ENCODE peak calls at places on chromosomes 12 and 14, in four cellular contexts. Y, B, I and L are unnamed samples. For H3K4me1 and H3K9me3, the result is how much of the 10 kb centered on the place peaks cover.

GRCh38 chr14:40850191-40850590 is 756.5 kb upstream of the LRFN5 start:
- DNase-seq in Y (no peak), B (no peak), I (no peak), L (no peak)

GRCh38 chr12:98417303-98417702 is 98.1 kb upstream of the TMPO start:
- DNase-seq in Y (no peak), B (no peak), I (no peak), L (no peak)

GRCh38 chr14:72471346-72471745 is 422.6 kb downstream of the DPF3 start:
- DNase-seq in Y (no peak), B (no peak), I (peak), L (no peak)

GRCh38 chr12:115203661-115204060 is 519.7 kb upstream of the TBX3 start:
- DNase-seq in Y (no peak), B (no peak), I (no peak), L (no peak)

GRCh38 chr12:103806807-103807206 is 34.2 kb downstream of the NT5DC3 start:
- DNase-seq in Y (no peak), B (no peak), I (no peak), L (no peak)

GRCh38 chr12:117774986-117775775 is 193.6 kb downstream of the KSR2 start:
- DNase-seq in Y (no peak), B (no peak), I (no peak), L (no peak)

GRCh38 chr14:95494456-95494855 is 22.0 kb downstream of the SYNE3 start:
- DNase-seq in Y (no peak), B (no peak), I (no peak), L (no peak)

GRCh38 chr14:101075025-101075800 is 171.7 kb upstream of the RTL1 start:
- DNase-seq in Y (no peak), B (no peak), I (no peak), L (no peak)

GRCh38 chr12:86634706-86635410 is 378.7 kb upstream of the MGAT4C start:
- DNase-seq in Y (no peak), B (no peak), I (peak), L (no peak)

GRCh38 chr12:117447665-117448366 is 86.4 kb upstream of the NOS1 start:
- DNase-seq in Y (no peak), B (no peak), I (no peak), L (no peak)

GRCh38 chr12:77064891-77065360 is 443 bp downstream of the E2F7 start:
- DNase-seq in Y (no peak), B (no peak), I (no peak), L (peak)

GRCh38 chr12:69348162-69348938 is at the start of gene LYZ:
- DNase-seq in Y (no peak), B (no peak), I (no peak), L (no peak)

GRCh38 chr14:34665785-34666425 is 36.0 kb upstream of the SNX6 start:
- DNase-seq in Y (peak), B (peak), I (peak), L (no peak)

GRCh38 chr14:34662558-34663088 is 32.7 kb upstream of the SNX6 start:
- DNase-seq in Y (no peak), B (no peak), I (peak), L (no peak)

DNA sequence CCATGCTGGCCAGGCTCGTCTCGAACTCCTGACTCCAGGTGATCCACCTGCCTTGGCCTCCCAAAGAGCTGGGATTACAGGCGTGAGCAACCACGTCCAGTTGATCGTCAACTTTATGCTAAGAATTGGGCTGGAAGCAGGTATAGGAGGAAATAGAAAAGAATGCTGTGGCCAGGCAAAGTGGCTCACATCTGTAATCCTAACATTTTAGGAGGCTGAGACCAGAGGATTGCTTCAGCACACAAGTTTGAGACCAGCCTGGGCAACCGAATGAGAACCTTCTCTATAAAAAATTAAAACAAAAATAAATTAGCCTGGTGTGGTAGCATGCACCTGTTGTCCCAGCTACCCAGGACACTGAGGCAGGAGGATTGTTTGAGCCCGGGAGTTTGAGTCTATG is 37.1 kb upstream of the SNX6 start:
- DNase-seq in Y (no peak), B (no peak), I (no peak), L (no peak)
- H3K27ac ChIP-seq in Y (no peak), B (no peak), I (no peak), L (no peak)

GRCh38 chr12:32301216-32301615 is 98.1 kb upstream of the FGD4 start:
- DNase-seq in Y (no peak), B (no peak), I (no peak), L (no peak)

GRCh38 chr12:32302218-32302826 is 97.0 kb upstream of the FGD4 start:
- DNase-seq in Y (no peak), B (peak), I (peak), L (no peak)

GRCh38 chr12:32305163-32305562 is 94.2 kb upstream of the FGD4 start:
- DNase-seq in Y (no peak), B (peak), I (no peak), L (no peak)

GRCh38 chr12:32307352-32307751 is 92.0 kb upstream of the FGD4 start:
- DNase-seq in Y (no peak), B (no peak), I (no peak), L (no peak)

GRCh38 chr12:32303171-32303570 is 96.2 kb upstream of the FGD4 start:
- DNase-seq in Y (no peak), B (no peak), I (no peak), L (no peak)
- H3K4me1 ChIP-seq in Y (under half), B (under half), I (under half), L (under half)

DNA sequence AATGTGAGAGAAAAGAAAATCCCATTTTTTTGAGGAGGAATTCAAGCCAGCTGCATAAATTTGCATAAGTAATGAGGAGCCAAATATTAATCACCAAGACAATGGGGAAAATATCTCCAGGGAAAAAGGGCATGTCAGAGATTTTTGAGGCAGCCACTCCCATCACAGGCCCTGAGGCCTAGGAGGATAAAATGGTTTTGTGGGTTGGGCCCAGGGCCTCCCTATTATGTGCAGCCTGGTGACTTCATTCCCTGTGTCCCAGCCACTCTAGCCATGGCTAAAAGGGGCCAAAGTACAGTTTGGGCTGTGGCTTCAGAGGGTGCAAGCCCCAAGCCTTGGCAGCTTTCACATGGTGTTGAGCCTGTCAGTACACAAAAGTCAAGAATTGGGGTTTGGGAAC is 1051.0 kb upstream of the FOXG1 start:
- DNase-seq in Y (no peak), B (no peak), I (no peak), L (no peak)
- H3K9me3 ChIP-seq in Y (under half), B (under half), I (under half), L (under half)

DNA sequence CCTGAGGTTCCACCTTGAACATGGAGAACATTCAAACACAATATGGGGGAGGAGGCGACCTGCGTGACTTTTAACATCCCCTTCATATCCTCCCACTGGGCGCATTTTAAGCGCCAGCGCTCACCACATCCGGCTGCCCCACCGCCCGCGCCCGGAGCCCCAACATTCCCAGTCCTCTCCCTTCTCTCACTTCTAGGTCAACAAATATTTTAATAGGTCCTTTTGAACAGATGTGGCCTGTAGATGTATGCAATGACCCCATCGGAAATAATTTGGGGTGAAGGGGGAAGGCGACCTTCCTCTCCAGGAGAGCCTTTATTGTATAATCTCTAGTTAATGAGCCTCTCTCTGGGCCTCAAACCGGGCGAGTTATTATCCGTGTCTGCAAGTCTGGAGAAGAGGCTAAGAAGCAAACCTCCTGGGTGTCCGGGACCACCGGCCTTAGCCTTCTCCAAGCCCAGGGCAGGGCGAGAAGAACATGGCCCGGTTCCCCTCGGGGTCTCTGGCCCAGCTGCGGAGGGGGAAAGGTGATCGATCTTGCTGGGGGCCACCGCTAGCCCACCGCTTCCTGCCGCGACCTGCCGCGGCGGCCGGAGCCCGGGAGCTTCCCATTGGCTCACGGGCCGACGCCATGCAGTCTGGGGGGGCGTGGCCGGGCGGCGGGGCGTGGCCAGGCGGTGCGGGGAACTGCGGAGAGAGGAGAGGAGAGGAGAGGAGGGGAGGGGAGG is 83.2 kb upstream of the HMGA2 start:
- DNase-seq in Y (no peak), B (peak), I (peak), L (no peak)
- H3K27ac ChIP-seq in Y (no peak), B (no peak), I (peak), L (no peak)

GRCh38 chr12:94263011-94263786 is 114.8 kb downstream of the PLXNC1 start:
- DNase-seq in Y (peak), B (peak), I (no peak), L (no peak)
- H3K4me1 ChIP-seq in Y (under half), B (under half), I (under half), L (under half)

GRCh38 chr14:19823178-19823577 is 19.6 kb downstream of the OR4N2 start:
- DNase-seq in Y (no peak), B (no peak), I (no peak), L (no peak)

GRCh38 chr14:19823765-19824164 is 20.2 kb downstream of the OR4N2 start:
- DNase-seq in Y (no peak), B (no peak), I (no peak), L (no peak)

GRCh38 chr14:19828314-19828713 is 24.7 kb downstream of the OR4N2 start:
- DNase-seq in Y (no peak), B (no peak), I (no peak), L (no peak)
- H3K9me3 ChIP-seq in Y (under half), B (under half), I (under half), L (under half)

GRCh38 chr12:89105243-89105642 is 247.1 kb downstream of the DUSP6 start:
- DNase-seq in Y (no peak), B (no peak), I (no peak), L (no peak)

GRCh38 chr12:89106950-89107349 is 245.4 kb downstream of the DUSP6 start:
- DNase-seq in Y (no peak), B (no peak), I (no peak), L (no peak)

GRCh38 chr12:89108265-89108664 is 244.0 kb downstream of the DUSP6 start:
- DNase-seq in Y (no peak), B (no peak), I (no peak), L (no peak)

GRCh38 chr12:89101440-89101839 is 250.9 kb downstream of the DUSP6 start:
- DNase-seq in Y (no peak), B (no peak), I (no peak), L (no peak)

GRCh38 chr12:89103831-89104230 is 248.5 kb downstream of the DUSP6 start:
- DNase-seq in Y (no peak), B (no peak), I (no peak), L (no peak)
- H3K27ac ChIP-seq in Y (no peak), B (no peak), I (no peak), L (no peak)

GRCh38 chr14:102784892-102785597 is 7.8 kb downstream of the TRAF3 start:
- DNase-seq in Y (no peak), B (no peak), I (no peak), L (no peak)
- H3K4me1 ChIP-seq in Y (under half), B (under half), I (under half), L (under half)

DNA sequence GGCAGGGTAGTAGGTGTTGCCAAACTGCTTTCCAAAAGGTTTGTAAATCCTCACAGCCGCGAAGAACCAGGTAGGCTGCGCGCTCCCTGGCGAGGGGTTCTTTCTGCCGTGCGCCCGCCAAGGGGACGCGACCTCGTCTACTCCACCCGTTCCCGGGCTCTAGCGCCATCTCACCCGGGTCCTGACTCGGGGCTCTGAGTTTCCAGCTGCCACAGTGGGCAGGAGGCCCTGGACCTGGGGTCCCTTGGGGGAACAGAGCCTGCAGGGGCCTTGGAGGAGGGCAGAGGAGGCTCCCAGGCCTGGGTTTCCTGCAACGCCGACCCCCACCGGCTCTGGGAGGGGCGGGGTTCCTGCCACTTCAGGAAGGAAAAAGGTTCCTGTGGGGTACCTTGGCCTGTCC is 706 bp downstream of the ANHX start:
- DNase-seq in Y (no peak), B (no peak), I (no peak), L (no peak)
- H3K9me3 ChIP-seq in Y (under half), B (under half), I (under half), L (under half)

GRCh38 chr12:57489157-57489641 is 1.3 kb downstream of the MARS1 start:
- DNase-seq in Y (no peak), B (no peak), I (no peak), L (no peak)

GRCh38 chr12:57485695-57486094 is 2.2 kb upstream of the MARS1 start:
- DNase-seq in Y (no peak), B (no peak), I (no peak), L (no peak)

GRCh38 chr12:57487597-57488396 is at the start of gene MARS1:
- DNase-seq in Y (peak), B (peak), I (peak), L (peak)

GRCh38 chr12:57488397-57489156 is 709 bp downstream of the MARS1 start:
- DNase-seq in Y (no peak), B (no peak), I (no peak), L (no peak)

GRCh38 chr12:57487055-57487596 is 742 bp upstream of the MARS1 start:
- DNase-seq in Y (no peak), B (no peak), I (no peak), L (no peak)
- H3K27ac ChIP-seq in Y (peak), B (peak), I (no peak), L (no peak)